ENCODE peak calls at places on chromosomes 1 and 21, in eight cellular contexts. H, I, Z, R, U, V, W and D are unnamed samples.

GRCh38 chr1:228005511-228006033 is 1.2 kb upstream of the WNT3A start:
- DNase-seq in H (peak), I (no peak), Z (no peak), R (no peak), U (no peak), V (no peak), W (no peak), D (no peak)

GRCh38 chr1:201213926-201214325 is 23.3 kb downstream of the IGFN1 start:
- DNase-seq in H (no peak), I (no peak), Z (no peak), R (no peak), U (no peak), V (no peak), W (no peak), D (no peak)

GRCh38 chr1:64766385-64766784 is 21.5 kb downstream of the RAVER2 start:
- DNase-seq in H (no peak), I (no peak), Z (no peak), R (no peak), U (no peak), V (no peak), W (no peak), D (no peak)

GRCh38 chr1:155911156-155912055 is at the start of gene RIT1:
- DNase-seq in H (peak), I (peak), Z (peak), R (peak), U (peak), V (no peak), W (peak), D (peak)

GRCh38 chr1:212597495-212597894 is 11.1 kb upstream of the ATF3 start:
- DNase-seq in H (no peak), I (no peak), Z (no peak), R (no peak), U (no peak), V (no peak), W (no peak), D (peak)

GRCh38 chr1:58885998-58886397 is 102.2 kb upstream of the JUN start:
- DNase-seq in H (no peak), I (peak), Z (peak), R (peak), U (no peak), V (no peak), W (peak), D (peak)

GRCh38 chr1:51433269-51433971 is 85.6 kb downstream of the EPS15 start:
- DNase-seq in H (no peak), I (peak), Z (no peak), R (no peak), U (no peak), V (no peak), W (peak), D (peak)

GRCh38 chr21:45140346-45140940 is 66.1 kb downstream of the ADARB1 start:
- DNase-seq in H (peak), I (peak), Z (peak), R (peak), U (no peak), V (peak), W (peak), D (peak)

GRCh38 chr1:209648366-209648765 is 3.9 kb downstream of the LAMB3 start:
- DNase-seq in H (no peak), I (no peak), Z (no peak), R (no peak), U (no peak), V (no peak), W (no peak), D (peak)

GRCh38 chr1:240399381-240399780 is 212.6 kb downstream of the GREM2 start:
- DNase-seq in H (peak), I (peak), Z (peak), R (no peak), U (no peak), V (peak), W (peak), D (peak)

GRCh38 chr1:41592451-41593125 is 108.1 kb upstream of the EDN2 start:
- DNase-seq in H (no peak), I (no peak), Z (no peak), R (no peak), U (no peak), V (no peak), W (no peak), D (no peak)

GRCh38 chr1:88293791-88294190 is 390.3 kb upstream of the PKN2 start:
- DNase-seq in H (no peak), I (no peak), Z (no peak), R (no peak), U (no peak), V (no peak), W (no peak), D (no peak)

GRCh38 chr1:22801753-22802152 is 91.1 kb downstream of the EPHB2 start:
- DNase-seq in H (no peak), I (no peak), Z (no peak), R (no peak), U (no peak), V (no peak), W (no peak), D (no peak)

GRCh38 chr1:228463009-228463558 is 24.1 kb upstream of the RNF187 start:
- DNase-seq in H (no peak), I (no peak), Z (no peak), R (no peak), U (no peak), V (no peak), W (no peak), D (no peak)

GRCh38 chr1:118716775-118717174 is 271.4 kb downstream of the TBX15 start:
- DNase-seq in H (no peak), I (peak), Z (no peak), R (no peak), U (no peak), V (no peak), W (no peak), D (peak)

GRCh38 chr1:44723496-44724407 is 7.2 kb downstream of the RNU5D-1 start:
- DNase-seq in H (no peak), I (no peak), Z (no peak), R (no peak), U (no peak), V (no peak), W (no peak), D (no peak)

GRCh38 chr1:235012436-235013210 is 116.0 kb downstream of the TOMM20 start:
- DNase-seq in H (no peak), I (no peak), Z (peak), R (no peak), U (no peak), V (no peak), W (peak), D (no peak)

GRCh38 chr1:227134686-227135314 is 183.5 kb downstream of the CDC42BPA start:
- DNase-seq in H (no peak), I (peak), Z (peak), R (no peak), U (no peak), V (no peak), W (no peak), D (peak)

GRCh38 chr1:63915121-63915520 is 141.3 kb downstream of the ROR1 start:
- DNase-seq in H (peak), I (no peak), Z (peak), R (no peak), U (no peak), V (no peak), W (peak), D (peak)

GRCh38 chr1:183569141-183569540 is 21.1 kb downstream of the NCF2 start:
- DNase-seq in H (peak), I (no peak), Z (peak), R (no peak), U (no peak), V (no peak), W (no peak), D (peak)

GRCh38 chr1:156616463-156616862 is 2.8 kb upstream of the HAPLN2 start:
- DNase-seq in H (peak), I (peak), Z (peak), R (no peak), U (no peak), V (no peak), W (peak), D (peak)

GRCh38 chr1:94543003-94543402 is 1.4 kb upstream of the F3 start:
- DNase-seq in H (no peak), I (peak), Z (peak), R (no peak), U (no peak), V (no peak), W (peak), D (no peak)

GRCh38 chr21:36369064-36369685 is 16.0 kb upstream of the CHAF1B start:
- DNase-seq in H (no peak), I (no peak), Z (no peak), R (no peak), U (no peak), V (no peak), W (no peak), D (no peak)

GRCh38 chr1:243230914-243231313 is 24.2 kb downstream of the CEP170 start:
- DNase-seq in H (peak), I (peak), Z (no peak), R (no peak), U (no peak), V (no peak), W (peak), D (peak)